ENCODE peak calls at places on chromosomes 13 and 19, in four cellular contexts. One of them, this sample, is unnamed.

GRCh38 chr19:55600336-55601028 is 394 bp downstream of the ZNF524 start:
- DNase-seq in cardiac fibroblast: no peak
- DNase-seq in AG09309: no peak
- DNase-seq in ovary: peak; percentile 89
- DNase-seq in this sample: no peak

GRCh38 chr13:20388184-20388583 is 137.5 kb downstream of the CRYL1 start:
- DNase-seq in cardiac fibroblast: no peak
- DNase-seq in AG09309: no peak
- DNase-seq in ovary: no peak
- DNase-seq in this sample: no peak

GRCh38 chr19:5103061-5103701 is 134.3 kb downstream of the KDM4B start:
- DNase-seq in cardiac fibroblast: peak; percentile 55
- DNase-seq in AG09309: no peak
- DNase-seq in ovary: no peak
- DNase-seq in this sample: no peak

GRCh38 chr13:76764429-76764828 is 121.8 kb downstream of the KCTD12 start:
- DNase-seq in cardiac fibroblast: peak; percentile 78
- DNase-seq in AG09309: no peak
- DNase-seq in ovary: no peak
- DNase-seq in this sample: no peak

GRCh38 chr13:40697711-40698110 is 31.3 kb upstream of the FOXO1 start:
- DNase-seq in cardiac fibroblast: no peak
- DNase-seq in AG09309: no peak
- DNase-seq in ovary: no peak
- DNase-seq in this sample: no peak

GRCh38 chr19:17532557-17532956 is 21.1 kb downstream of the PGLS start:
- DNase-seq in cardiac fibroblast: no peak
- DNase-seq in AG09309: no peak
- DNase-seq in ovary: no peak
- DNase-seq in this sample: no peak

GRCh38 chr13:42990147-42990990 is 1.7 kb downstream of the EPSTI1 start:
- DNase-seq in cardiac fibroblast: peak; percentile 41
- DNase-seq in AG09309: no peak
- DNase-seq in ovary: no peak
- DNase-seq in this sample: no peak

GRCh38 chr19:41991025-41991424 is 3.0 kb downstream of the ATP1A3 start:
- DNase-seq in cardiac fibroblast: no peak
- DNase-seq in AG09309: no peak
- DNase-seq in ovary: no peak
- DNase-seq in this sample: no peak

GRCh38 chr13:36310417-36311108 is 12.9 kb upstream of the CCDC169 start:
- DNase-seq in cardiac fibroblast: no peak
- DNase-seq in AG09309: no peak
- DNase-seq in ovary: no peak
- DNase-seq in this sample: no peak

GRCh38 chr19:57398868-57399267 is 9.2 kb downstream of the ZNF548 start:
- DNase-seq in cardiac fibroblast: no peak
- DNase-seq in AG09309: no peak
- DNase-seq in ovary: no peak
- DNase-seq in this sample: no peak

GRCh38 chr19:49997709-49998108 is 27.5 kb downstream of the VRK3 start:
- DNase-seq in cardiac fibroblast: peak; percentile 20
- DNase-seq in AG09309: no peak
- DNase-seq in ovary: no peak
- DNase-seq in this sample: no peak

GRCh38 chr13:60411983-60412382 is 15.0 kb downstream of the TDRD3 start:
- DNase-seq in cardiac fibroblast: peak; percentile 54
- DNase-seq in AG09309: no peak
- DNase-seq in ovary: no peak
- DNase-seq in this sample: no peak

GRCh38 chr13:96749825-96750224 is 244.5 kb downstream of the OXGR1 start:
- DNase-seq in cardiac fibroblast: no peak
- DNase-seq in AG09309: no peak
- DNase-seq in ovary: no peak
- DNase-seq in this sample: no peak

GRCh38 chr13:103935117-103935516 is 868.9 kb upstream of the SLC10A2 start:
- DNase-seq in cardiac fibroblast: no peak
- DNase-seq in AG09309: no peak
- DNase-seq in ovary: no peak
- DNase-seq in this sample: no peak

GRCh38 chr19:30679286-30679685 is 307.1 kb downstream of the ZNF536 start:
- DNase-seq in cardiac fibroblast: no peak
- DNase-seq in AG09309: no peak
- DNase-seq in ovary: no peak
- DNase-seq in this sample: no peak

GRCh38 chr19:8316351-8317125 is 4.6 kb downstream of the NDUFA7 start:
- DNase-seq in cardiac fibroblast: no peak
- DNase-seq in AG09309: no peak
- DNase-seq in ovary: no peak
- DNase-seq in this sample: no peak

GRCh38 chr13:77415253-77416127 is 88.6 kb upstream of the MYCBP2 start:
- DNase-seq in cardiac fibroblast: no peak
- DNase-seq in AG09309: no peak
- DNase-seq in ovary: no peak
- DNase-seq in this sample: no peak

GRCh38 chr13:107020393-107020792 is 452.5 kb upstream of the ARGLU1 start:
- DNase-seq in cardiac fibroblast: no peak
- DNase-seq in AG09309: no peak
- DNase-seq in ovary: no peak
- DNase-seq in this sample: no peak

GRCh38 chr19:47848871-47849473 is 10.1 kb upstream of the TPRX2 start:
- DNase-seq in cardiac fibroblast: peak; percentile 15
- DNase-seq in AG09309: no peak
- DNase-seq in ovary: no peak
- DNase-seq in this sample: no peak

GRCh38 chr13:97979556-97979955 is 26.1 kb downstream of the IPO5 start:
- DNase-seq in cardiac fibroblast: no peak
- DNase-seq in AG09309: no peak
- DNase-seq in ovary: no peak
- DNase-seq in this sample: no peak

GRCh38 chr13:89214115-89214514 is 1542.9 kb downstream of the SLITRK5 start:
- DNase-seq in cardiac fibroblast: no peak
- DNase-seq in AG09309: no peak
- DNase-seq in ovary: no peak
- DNase-seq in this sample: no peak

GRCh38 chr19:51296331-51297093 is 14.9 kb upstream of the IGLON5 start:
- DNase-seq in cardiac fibroblast: no peak
- DNase-seq in AG09309: no peak
- DNase-seq in ovary: no peak
- DNase-seq in this sample: no peak

GRCh38 chr13:60392136-60392535 is 4.9 kb upstream of the TDRD3 start:
- DNase-seq in cardiac fibroblast: no peak
- DNase-seq in AG09309: no peak
- DNase-seq in ovary: no peak
- DNase-seq in this sample: no peak

GRCh38 chr13:101202590-101202989 is 213.7 kb downstream of the NALCN start:
- DNase-seq in cardiac fibroblast: no peak
- DNase-seq in AG09309: no peak
- DNase-seq in ovary: no peak
- DNase-seq in this sample: no peak

GRCh38 chr19:46717716-46718143 is 816 bp upstream of the PRKD2 start:
- DNase-seq in cardiac fibroblast: no peak
- DNase-seq in AG09309: no peak
- DNase-seq in ovary: no peak
- DNase-seq in this sample: no peak

GRCh38 chr19:55703790-55704215 is 28.8 kb downstream of the EPN1 start:
- DNase-seq in cardiac fibroblast: peak; percentile 32
- DNase-seq in AG09309: no peak
- DNase-seq in ovary: peak; percentile 79
- DNase-seq in this sample: no peak

GRCh38 chr13:18232994-18233782 is 948.4 kb downstream of the TUBA3C start:
- DNase-seq in cardiac fibroblast: no peak
- DNase-seq in AG09309: no peak
- DNase-seq in ovary: no peak
- DNase-seq in this sample: no peak

GRCh38 chr19:1167687-1168561 is 6.1 kb downstream of the SBNO2 start:
- DNase-seq in cardiac fibroblast: no peak
- DNase-seq in AG09309: no peak
- DNase-seq in ovary: peak; percentile 51
- DNase-seq in this sample: no peak

DNA sequence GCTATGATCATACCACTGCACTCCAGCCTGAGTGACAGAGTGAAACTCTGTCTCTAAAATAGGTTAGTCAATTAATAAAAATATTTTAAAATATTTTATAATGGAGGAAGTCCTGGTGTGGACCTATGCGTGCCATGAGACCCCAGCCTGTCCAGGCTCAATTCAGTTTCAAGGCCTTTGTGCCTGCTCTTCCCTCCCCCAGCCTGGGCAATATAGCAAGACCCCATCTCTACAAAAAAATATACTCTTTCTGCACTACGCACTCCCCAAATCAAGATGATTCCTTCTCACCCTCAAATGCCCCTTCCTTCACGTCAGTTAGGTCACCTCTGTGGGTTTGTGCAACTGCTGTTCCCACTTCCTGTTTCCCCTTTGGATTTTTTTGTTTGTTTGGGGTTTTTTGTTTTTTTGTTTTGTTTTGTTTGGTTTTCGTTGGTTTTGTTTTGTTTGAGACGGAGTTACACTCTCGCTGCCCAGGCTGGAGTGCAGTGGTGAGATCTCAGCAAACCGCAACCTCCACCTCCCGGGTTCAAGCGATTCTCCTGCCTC is 1.4 kb upstream of the HSH2D start:
- DNase-seq in cardiac fibroblast: no peak
- DNase-seq in AG09309: no peak
- DNase-seq in ovary: no peak
- DNase-seq in this sample: no peak
- H3K4me3 ChIP-seq in cardiac fibroblast: no peak overlapping the region
- H3K4me3 ChIP-seq in AG09309: no peak overlapping the region
- H3K4me3 ChIP-seq in ovary: no peak overlapping the region
- H3K4me3 ChIP-seq in this sample: no peak overlapping the region

GRCh38 chr19:11597202-11598102 is at the start of gene ZNF627:
- DNase-seq in cardiac fibroblast: peak; percentile 99
- DNase-seq in AG09309: peak; percentile 92
- DNase-seq in ovary: peak; percentile 99
- DNase-seq in this sample: peak; percentile 86

GRCh38 chr19:11594084-11594483 is 3.2 kb upstream of the ZNF627 start:
- DNase-seq in cardiac fibroblast: no peak
- DNase-seq in AG09309: no peak
- DNase-seq in ovary: no peak
- DNase-seq in this sample: no peak

GRCh38 chr19:11598103-11598483 is 810 bp downstream of the ZNF627 start:
- DNase-seq in cardiac fibroblast: no peak
- DNase-seq in AG09309: no peak
- DNase-seq in ovary: no peak
- DNase-seq in this sample: no peak

GRCh38 chr19:11596156-11596555 is 1.1 kb upstream of the ZNF627 start:
- DNase-seq in cardiac fibroblast: no peak
- DNase-seq in AG09309: no peak
- DNase-seq in ovary: no peak
- DNase-seq in this sample: no peak

DNA sequence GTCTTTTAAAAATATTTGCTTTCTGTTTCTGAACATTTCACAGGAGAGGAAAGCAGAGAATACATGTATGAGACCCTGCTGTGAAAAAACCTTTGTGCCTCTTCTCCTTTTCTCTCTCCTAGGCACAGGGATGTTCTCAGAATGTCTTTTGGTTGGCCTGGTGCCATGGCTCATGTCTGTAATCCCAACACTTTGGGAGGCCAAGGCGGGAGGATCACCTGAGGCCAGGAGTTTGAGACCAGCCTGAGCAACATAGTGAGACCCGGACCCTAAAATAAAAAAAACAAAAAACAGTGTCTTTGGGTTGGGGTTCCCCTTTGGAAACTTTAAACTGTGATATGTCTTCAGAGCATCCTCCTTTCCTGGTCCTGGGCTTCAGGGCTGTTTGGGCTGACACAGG is 1.5 kb downstream of the ZNF627 start:
- DNase-seq in cardiac fibroblast: no peak
- DNase-seq in AG09309: no peak
- DNase-seq in ovary: no peak
- DNase-seq in this sample: no peak
- H3K4me3 ChIP-seq in cardiac fibroblast: no peak overlapping the region
- H3K4me3 ChIP-seq in AG09309: no peak overlapping the region
- H3K4me3 ChIP-seq in ovary: no peak overlapping the region
- H3K4me3 ChIP-seq in this sample: no peak overlapping the region

DNA sequence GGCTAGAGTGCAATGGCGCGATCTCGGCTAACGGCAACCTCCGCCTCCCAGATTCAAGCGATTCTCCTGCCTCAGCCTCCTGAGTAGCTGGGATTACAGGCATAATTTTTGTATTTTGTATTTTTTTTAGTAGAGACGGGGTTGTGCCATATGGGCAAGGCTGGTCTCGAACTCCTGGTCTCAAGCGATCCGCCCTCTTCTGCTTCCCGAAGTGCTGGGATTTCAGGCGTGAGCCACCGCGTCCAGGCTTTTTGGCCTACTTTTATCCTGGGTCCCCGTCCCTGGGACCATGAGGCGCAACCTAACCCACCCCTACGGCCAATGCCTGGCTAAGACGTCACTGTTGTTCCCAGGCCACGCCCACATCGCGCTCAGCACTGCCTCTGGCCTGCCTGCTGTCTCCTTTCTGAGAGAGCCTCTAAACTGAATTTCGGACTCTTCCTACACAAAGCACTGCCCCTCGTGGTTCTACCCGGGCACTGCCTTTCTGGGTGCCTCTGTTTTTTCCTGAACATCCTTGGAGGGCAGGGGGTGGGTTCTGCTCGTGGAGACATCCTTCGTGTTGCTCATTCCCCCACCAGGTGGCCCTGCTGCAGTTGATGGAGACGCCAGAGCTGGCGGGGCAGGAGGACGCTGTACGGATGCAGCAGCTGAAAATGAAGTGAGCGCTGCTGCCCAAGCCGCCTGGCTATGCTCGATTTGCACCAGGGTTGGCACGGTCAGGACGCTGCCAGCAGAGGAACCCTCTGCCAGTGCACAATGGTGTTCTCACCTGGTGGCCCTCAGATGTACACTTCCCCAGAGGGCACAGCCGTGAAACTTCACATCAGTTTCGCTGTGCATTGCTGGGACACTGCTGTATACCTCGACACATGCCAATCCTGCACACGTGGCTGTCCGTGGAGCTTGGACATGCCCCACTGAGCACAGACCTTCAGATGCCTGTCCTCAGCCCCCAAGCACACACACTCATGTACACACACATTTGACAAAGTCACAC is 2.0 kb downstream of the REX1BD start:
- DNase-seq in cardiac fibroblast: peak; percentile 66
- DNase-seq in AG09309: no peak
- DNase-seq in ovary: peak; percentile 61
- DNase-seq in this sample: peak; percentile 56
- H3K4me3 ChIP-seq in cardiac fibroblast: no peak overlapping the region
- H3K4me3 ChIP-seq in AG09309: no peak overlapping the region
- H3K4me3 ChIP-seq in ovary: no peak overlapping the region
- H3K4me3 ChIP-seq in this sample: peak overlapping the region; percentile 81

GRCh38 chr13:50081899-50082425 is 66.7 kb downstream of the KCNRG start:
- DNase-seq in cardiac fibroblast: peak; percentile 99
- DNase-seq in AG09309: peak; percentile 95
- DNase-seq in ovary: peak; percentile 97
- DNase-seq in this sample: peak; percentile 86

GRCh38 chr13:50082426-50083283 is 67.4 kb downstream of the KCNRG start:
- DNase-seq in cardiac fibroblast: peak; percentile 72
- DNase-seq in AG09309: peak; percentile 18
- DNase-seq in ovary: peak; percentile 58
- DNase-seq in this sample: peak; percentile 77

GRCh38 chr13:50080856-50081105 is 65.5 kb downstream of the KCNRG start:
- DNase-seq in cardiac fibroblast: peak; percentile 38
- DNase-seq in AG09309: no peak
- DNase-seq in ovary: no peak
- DNase-seq in this sample: no peak

GRCh38 chr13:50081106-50081898 is 66.1 kb downstream of the KCNRG start:
- DNase-seq in cardiac fibroblast: no peak
- DNase-seq in AG09309: no peak
- DNase-seq in ovary: peak; percentile 71
- DNase-seq in this sample: no peak

GRCh38 chr13:50085063-50085462 is 69.8 kb downstream of the KCNRG start:
- DNase-seq in cardiac fibroblast: peak; percentile 66
- DNase-seq in AG09309: no peak
- DNase-seq in ovary: no peak
- DNase-seq in this sample: no peak
- H3K4me3 ChIP-seq in cardiac fibroblast: peak overlapping the region; percentile 8
- H3K4me3 ChIP-seq in AG09309: no peak overlapping the region
- H3K4me3 ChIP-seq in ovary: no peak overlapping the region
- H3K4me3 ChIP-seq in this sample: no peak overlapping the region

This sample was measured in kidney epithelial cell.